ENCODE peak calls at places on chromosomes 11 and 22, in four cellular contexts. Z is heart left ventricle, O is left ventricle myocardium inferior, Q is AG09309. R is an unnamed sample.

GRCh38 chr22:27274770-27275449 is 526.6 kb downstream of the MN1 start:
- DNase-seq in Z (no peak), O (no peak), Q (peak; percentile 8), R (no peak)

GRCh38 chr11:128621491-128622136 is 34.3 kb upstream of the ETS1 start:
- DNase-seq in Z (peak; percentile 70), O (no peak), Q (peak; percentile 91), R (peak; percentile 99)

GRCh38 chr11:43278302-43278956 is 33.4 kb upstream of the API5 start:
- DNase-seq in Z (no peak), O (no peak), Q (no peak), R (peak; percentile 18)

GRCh38 chr11:73205666-73206343 is 12.3 kb upstream of the P2RY2 start:
- DNase-seq in Z (no peak), O (no peak), Q (no peak), R (no peak)

GRCh38 chr22:47034905-47035419 is 272.5 kb downstream of the TBC1D22A start:
- DNase-seq in Z (peak; percentile 16), O (no peak), Q (no peak), R (no peak)

GRCh38 chr11:118921929-118922744 is 3.6 kb downstream of the BCL9L start:
- DNase-seq in Z (peak; percentile 95), O (peak; percentile 87), Q (no peak), R (peak; percentile 74)

GRCh38 chr11:74695705-74696280 is 35.4 kb downstream of the CHRDL2 start:
- DNase-seq in Z (no peak), O (no peak), Q (no peak), R (no peak)

GRCh38 chr11:132793831-132794230 is 738.5 kb downstream of the OPCML start:
- DNase-seq in Z (no peak), O (no peak), Q (no peak), R (no peak)

GRCh38 chr11:6022954-6023353 is 7.6 kb downstream of the OR56A1 start:
- DNase-seq in Z (no peak), O (no peak), Q (peak; percentile 23), R (peak; percentile 50)

GRCh38 chr22:48490513-48491411 is 1336.9 kb downstream of the BRD1 start:
- DNase-seq in Z (no peak), O (no peak), Q (no peak), R (no peak)

GRCh38 chr11:130478204-130478701 is 29.8 kb downstream of the ADAMTS15 start:
- DNase-seq in Z (peak; percentile 92), O (peak; percentile 78), Q (peak; percentile 71), R (peak; percentile 96)

GRCh38 chr11:125724125-125724524 is 22.0 kb upstream of the PATE1 start:
- DNase-seq in Z (no peak), O (no peak), Q (no peak), R (peak; percentile 10)

DNA sequence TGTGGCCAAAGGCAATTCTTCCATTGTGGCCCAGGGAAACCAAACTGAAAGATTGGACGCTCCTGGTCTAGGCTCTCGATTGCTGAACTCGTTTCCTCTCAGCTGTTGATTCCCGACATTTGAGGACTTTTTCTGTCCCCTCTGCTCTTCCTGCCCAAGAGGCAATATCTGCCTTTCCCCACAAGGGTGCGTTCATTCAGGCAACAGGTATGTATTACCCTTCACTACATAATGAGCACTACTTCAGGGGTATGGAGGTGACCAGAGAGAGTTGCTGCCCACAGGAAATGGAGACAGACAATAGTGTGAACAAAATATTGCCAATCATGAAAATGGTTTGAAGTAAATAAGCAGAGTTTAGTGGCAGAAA is 8.2 kb downstream of the PTH start:
- DNase-seq in Z (no peak), O (no peak), Q (no peak), R (peak; percentile 1)
- TF ChIP-seq CTCF in Z (no peak), O (no peak), Q (peak; percentile 23), R (peak; percentile 29)

GRCh38 chr11:66546966-66547661 is 411 bp downstream of the ACTN3 start:
- DNase-seq in Z (no peak), O (no peak), Q (no peak), R (no peak)
- H3K4me3 ChIP-seq in Z (peak overlapping the region; percentile 90), O (peak overlapping the region; percentile 88), Q (no peak overlapping the region), R (peak overlapping the region; percentile 68)

DNA sequence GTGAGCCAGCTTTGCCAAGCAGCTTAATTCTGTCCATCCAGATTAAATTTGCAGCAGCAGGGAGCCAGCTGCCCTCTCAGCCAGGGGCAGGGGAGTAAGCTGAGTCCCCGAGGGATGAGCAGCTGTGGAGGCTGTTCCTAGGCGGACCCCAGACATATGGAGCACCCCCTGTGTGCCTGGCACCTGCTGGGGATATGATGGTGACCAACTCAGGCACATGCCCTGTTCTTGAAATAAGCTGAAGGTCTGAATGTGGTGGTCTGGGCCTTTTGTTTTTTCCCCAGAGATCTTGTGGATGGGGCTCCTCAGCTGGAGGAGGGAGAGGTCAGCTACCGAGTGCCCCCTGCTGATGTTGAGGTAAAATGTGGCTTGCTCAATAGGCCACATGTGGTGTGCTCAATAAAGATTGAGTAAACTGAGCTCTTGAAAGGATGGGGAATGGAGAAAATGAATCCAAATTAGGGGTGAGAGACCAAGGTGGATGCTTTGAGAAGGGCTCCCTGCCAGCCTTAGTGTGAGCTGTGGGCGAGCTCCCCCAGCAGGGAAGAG is 103.3 kb upstream of the NNMT start:
- DNase-seq in Z (no peak), O (no peak), Q (no peak), R (peak; percentile 47)
- TF ChIP-seq CTCF in Z (no peak), O (no peak), Q (peak; percentile 5), R (peak; percentile 4)

DNA sequence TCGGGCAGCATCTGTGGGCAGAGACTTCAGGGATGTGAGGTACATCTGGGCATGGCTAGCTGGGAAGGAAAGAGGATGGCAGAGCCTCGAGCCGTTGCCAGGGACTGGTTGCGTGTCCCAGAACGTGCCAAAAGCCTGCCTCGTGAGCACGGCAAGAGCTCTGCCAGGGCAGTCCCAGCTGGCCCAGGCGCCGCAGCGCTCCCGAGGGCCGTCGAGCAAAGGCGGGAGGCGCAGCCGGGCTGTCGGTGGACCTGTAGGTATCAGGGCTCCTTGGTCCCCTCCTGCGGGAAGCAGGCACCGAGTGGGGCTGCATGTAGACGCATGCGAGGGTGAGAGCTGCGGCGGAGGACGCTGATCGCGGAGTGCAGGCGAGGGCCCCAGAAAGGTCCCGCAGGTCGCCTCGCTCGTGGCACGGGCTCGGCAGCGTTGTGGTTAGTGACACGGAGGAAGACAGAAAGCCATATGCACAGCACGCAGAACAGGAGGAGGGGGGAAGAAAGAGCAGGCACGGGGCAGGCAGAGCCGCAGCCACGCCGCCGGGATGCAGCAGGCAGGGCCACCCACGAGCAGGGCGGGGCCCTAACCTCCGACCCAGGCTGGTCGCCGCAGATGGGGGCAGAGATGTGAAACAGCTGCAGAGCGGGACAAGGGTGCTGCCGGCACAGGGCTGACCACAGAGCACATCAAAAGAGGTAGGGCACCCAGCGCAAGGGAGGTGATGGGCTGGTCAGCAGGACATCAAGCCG is 18.0 kb downstream of the LSP1 start:
- DNase-seq in Z (peak; percentile 52), O (peak; percentile 49), Q (no peak), R (no peak)
- H3K4me3 ChIP-seq in Z (peak overlapping the region; percentile 65), O (peak overlapping the region; percentile 64), Q (no peak overlapping the region), R (peak overlapping the region; percentile 47)

GRCh38 chr22:41091139-41092022 is 1.0 kb upstream of the EP300 start:
- DNase-seq in Z (peak; percentile 99), O (peak; percentile 99), Q (peak; percentile 92), R (peak; percentile 97)

GRCh38 chr22:41092847-41093371 is 517 bp downstream of the EP300 start:
- DNase-seq in Z (no peak), O (no peak), Q (no peak), R (peak; percentile 41)

GRCh38 chr22:41094036-41094435 is 1.6 kb downstream of the EP300 start:
- DNase-seq in Z (no peak), O (no peak), Q (no peak), R (peak; percentile 49)

GRCh38 chr22:41096391-41096790 is 4.0 kb downstream of the EP300 start:
- DNase-seq in Z (no peak), O (no peak), Q (no peak), R (no peak)

GRCh38 chr22:41092023-41092817 is at the start of gene EP300:
- DNase-seq in Z (peak; percentile 89), O (peak; percentile 86), Q (peak; percentile 23), R (peak; percentile 69)
- TF ChIP-seq CTCF in Z (peak; percentile 18), O (peak; percentile 58), Q (peak; percentile 31), R (no peak)

GRCh38 chr22:36156515-36157419 is 3.8 kb downstream of the APOL3 start:
- DNase-seq in Z (peak; percentile 92), O (peak; percentile 88), Q (peak; percentile 43), R (peak; percentile 87)

GRCh38 chr22:36164621-36165020 is 4.1 kb upstream of the APOL3 start:
- DNase-seq in Z (no peak), O (no peak), Q (no peak), R (no peak)

GRCh38 chr22:36163497-36163896 is 2.9 kb upstream of the APOL3 start:
- DNase-seq in Z (no peak), O (no peak), Q (no peak), R (no peak)

GRCh38 chr22:36162127-36163034 is 1.8 kb upstream of the APOL3 start:
- DNase-seq in Z (no peak), O (no peak), Q (no peak), R (no peak)

GRCh38 chr22:36160499-36160942 is at the start of gene APOL3:
- DNase-seq in Z (peak; percentile 88), O (peak; percentile 86), Q (no peak), R (peak; percentile 80)
- H3K4me3 ChIP-seq in Z (peak within 1 kb of the TSS; percentile 62), O (peak within 1 kb of the TSS; percentile 71), Q (no peak within 1 kb of the TSS), R (peak within 1 kb of the TSS; percentile 35)

DNA sequence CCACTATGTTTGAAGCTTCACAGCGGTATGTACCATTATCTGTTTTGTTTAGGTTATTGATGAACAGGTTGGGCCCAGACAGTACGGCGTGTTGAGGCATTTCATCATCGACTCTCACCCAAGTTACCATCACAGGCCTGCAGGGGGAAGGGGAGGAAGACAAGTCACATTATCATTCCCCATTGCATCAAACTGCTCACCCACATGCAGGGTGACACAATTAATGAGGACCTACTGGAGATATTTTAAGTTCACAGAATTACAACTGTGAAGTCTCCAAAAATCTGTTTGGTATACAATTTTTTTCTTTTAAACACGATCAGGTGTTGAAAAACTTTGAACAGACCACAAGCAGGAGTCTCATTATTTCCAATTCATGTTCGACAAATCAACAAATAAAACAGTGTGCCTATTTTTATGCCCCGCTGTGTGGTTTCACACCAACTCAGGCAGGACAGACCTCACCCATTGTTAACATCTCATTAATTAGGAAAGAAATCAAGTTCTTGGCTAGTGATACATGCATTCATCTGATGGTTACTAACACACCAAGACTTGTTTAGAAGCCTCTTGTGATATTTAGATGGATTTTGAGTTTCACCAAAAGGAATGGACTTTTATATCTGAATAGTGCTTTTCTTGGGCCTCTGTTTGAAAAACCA is 289.4 kb downstream of the CADM1 start:
- DNase-seq in Z (no peak), O (no peak), Q (no peak), R (no peak)
- TF ChIP-seq CTCF in Z (no peak), O (no peak), Q (no peak), R (no peak)

GRCh38 chr11:69157156-69157821 is 1.6 kb downstream of the SMIM38 start:
- DNase-seq in Z (peak; percentile 83), O (peak; percentile 74), Q (no peak), R (peak; percentile 17)
- H3K4me3 ChIP-seq in Z (peak overlapping the region; percentile 3), O (peak overlapping the region; percentile 36), Q (no peak overlapping the region), R (no peak overlapping the region)

GRCh38 chr11:14190992-14191773 is 167.8 kb downstream of the RRAS2 start:
- DNase-seq in Z (no peak), O (no peak), Q (no peak), R (no peak)
- TF ChIP-seq CTCF in Z (no peak), O (peak; percentile 14), Q (no peak), R (no peak)